ENCODE peak calls at places on chromosomes 7 and 10, in eight cellular contexts. J is left ventricle myocardium inferior; D is CD8-positive, alpha-beta T cell; N is adrenal gland; R is tibial nerve; H is fibroblast of lung; K is hepatocyte; U is A549. G is an unnamed sample. For H3K4me1, the result is how much of the 10 kb centered on the place peaks cover.

GRCh38 chr10:56351909-56352630 is 9.0 kb downstream of the ZWINT start:
- DNase-seq in J (no peak), D (no peak), N (no peak), R (no peak), H (no peak), K (no peak), U (no peak), G (no peak)

GRCh38 chr7:82257118-82257695 is 186.4 kb downstream of the CACNA2D1 start:
- DNase-seq in J (no peak), D (no peak), N (no peak), R (no peak), H (no peak), K (no peak), U (no peak), G (no peak)

GRCh38 chr10:74432841-74433594 is 282.0 kb downstream of the ADK start:
- DNase-seq in J (no peak), D (no peak), N (no peak), R (no peak), H (peak), K (peak), U (peak), G (peak)

GRCh38 chr10:108421256-108421655 is 1256.8 kb upstream of the SORCS1 start:
- DNase-seq in J (no peak), D (no peak), N (no peak), R (no peak), H (no peak), K (peak), U (no peak), G (peak)

GRCh38 chr10:95756061-95756751 is at the start of gene ENTPD1:
- DNase-seq in J (no peak), D (no peak), N (peak), R (no peak), H (no peak), K (no peak), U (no peak), G (peak)

GRCh38 chr7:50389961-50390360 is 60.2 kb downstream of the FIGNL1 start:
- DNase-seq in J (no peak), D (no peak), N (no peak), R (no peak), H (no peak), K (no peak), U (no peak), G (no peak)

GRCh38 chr10:29948971-29949370 is 110.4 kb downstream of the JCAD start:
- DNase-seq in J (no peak), D (no peak), N (no peak), R (no peak), H (no peak), K (no peak), U (no peak), G (no peak)

GRCh38 chr7:112431803-112432202 is 18.5 kb upstream of the IFRD1 start:
- DNase-seq in J (no peak), D (no peak), N (no peak), R (no peak), H (no peak), K (no peak), U (no peak), G (no peak)

GRCh38 chr10:131814567-131815290 is 86.1 kb upstream of the PPP2R2D start:
- DNase-seq in J (no peak), D (no peak), N (peak), R (no peak), H (no peak), K (no peak), U (no peak), G (no peak)

GRCh38 chr7:40827217-40828085 is 692.6 kb downstream of the SUGCT start:
- DNase-seq in J (no peak), D (no peak), N (no peak), R (no peak), H (peak), K (peak), U (no peak), G (no peak)

GRCh38 chr7:106365252-106366005 is 80.6 kb upstream of the NAMPT start:
- DNase-seq in J (no peak), D (no peak), N (no peak), R (no peak), H (no peak), K (peak), U (peak), G (no peak)

GRCh38 chr10:24465124-24465874 is 256.4 kb downstream of the KIAA1217 start:
- DNase-seq in J (no peak), D (no peak), N (no peak), R (no peak), H (peak), K (peak), U (no peak), G (peak)

GRCh38 chr10:24503627-24504320 is 219.9 kb downstream of the ARHGAP21 start:
- DNase-seq in J (no peak), D (no peak), N (peak), R (no peak), H (peak), K (peak), U (peak), G (peak)

GRCh38 chr7:118185163-118185860 is 1.3 kb downstream of the LSM8 start:
- DNase-seq in J (no peak), D (no peak), N (no peak), R (no peak), H (peak), K (no peak), U (no peak), G (no peak)

GRCh38 chr10:34124522-34125035 is 690.5 kb downstream of the PARD3 start:
- DNase-seq in J (no peak), D (no peak), N (peak), R (no peak), H (peak), K (peak), U (peak), G (peak)

GRCh38 chr10:92914478-92915066 is 66.3 kb downstream of the EXOC6 start:
- DNase-seq in J (no peak), D (peak), N (peak), R (no peak), H (peak), K (peak), U (peak), G (peak)

GRCh38 chr7:379456-380225 is 89.7 kb downstream of the FOXL3 start:
- DNase-seq in J (no peak), D (no peak), N (no peak), R (no peak), H (no peak), K (no peak), U (no peak), G (no peak)

GRCh38 chr7:123871998-123872867 is 27.3 kb downstream of the HYAL4 start:
- DNase-seq in J (no peak), D (no peak), N (peak), R (no peak), H (peak), K (peak), U (peak), G (peak)

GRCh38 chr10:58661336-58661735 is 148.7 kb downstream of the BICC1 start:
- DNase-seq in J (no peak), D (no peak), N (no peak), R (no peak), H (peak), K (no peak), U (no peak), G (no peak)

GRCh38 chr7:41629711-41630111 is 73.2 kb downstream of the INHBA start:
- DNase-seq in J (no peak), D (no peak), N (no peak), R (no peak), H (peak), K (no peak), U (no peak), G (no peak)

GRCh38 chr10:97321807-97322195 is 2.7 kb downstream of the FRAT1 start:
- DNase-seq in J (no peak), D (no peak), N (no peak), R (no peak), H (no peak), K (no peak), U (no peak), G (no peak)

GRCh38 chr7:194257-194995 is 2.1 kb downstream of the FAM20C start:
- DNase-seq in J (no peak), D (no peak), N (no peak), R (no peak), H (peak), K (peak), U (no peak), G (peak)

GRCh38 chr10:110659558-110659957 is 15.4 kb downstream of the RBM20 start:
- DNase-seq in J (no peak), D (no peak), N (no peak), R (no peak), H (no peak), K (no peak), U (no peak), G (no peak)

GRCh38 chr7:95691464-95691863 is 80.9 kb upstream of the DYNC1I1 start:
- DNase-seq in J (no peak), D (no peak), N (no peak), R (no peak), H (no peak), K (no peak), U (no peak), G (no peak)

GRCh38 chr7:87876759-87877234 is 504 bp downstream of the DBF4 start:
- DNase-seq in J (peak), D (peak), N (peak), R (peak), H (peak), K (peak), U (peak), G (peak)

GRCh38 chr10:18479502-18479901 is 171.9 kb downstream of the NSUN6 start:
- DNase-seq in J (no peak), D (no peak), N (no peak), R (no peak), H (no peak), K (no peak), U (no peak), G (no peak)

GRCh38 chr10:62019013-62019684 is 117.7 kb downstream of the ARID5B start:
- DNase-seq in J (no peak), D (no peak), N (no peak), R (no peak), H (peak), K (no peak), U (no peak), G (no peak)

GRCh38 chr7:116953727-116954442 is 584 bp downstream of the ST7 start:
- DNase-seq in J (peak), D (peak), N (peak), R (peak), H (peak), K (peak), U (peak), G (peak)

GRCh38 chr7:142496545-142496991 is 238.7 kb upstream of the PRSS58 start:
- DNase-seq in J (no peak), D (no peak), N (no peak), R (no peak), H (peak), K (peak), U (peak), G (peak)

GRCh38 chr7:114852275-114852674 is 69.6 kb upstream of the MDFIC start:
- DNase-seq in J (no peak), D (no peak), N (no peak), R (no peak), H (no peak), K (no peak), U (no peak), G (no peak)

GRCh38 chr7:69467826-69468225 is 130.4 kb upstream of the AUTS2 start:
- DNase-seq in J (no peak), D (no peak), N (no peak), R (no peak), H (peak), K (no peak), U (peak), G (peak)

GRCh38 chr10:118983263-118983662 is 46.3 kb upstream of the NANOS1 start:
- DNase-seq in J (no peak), D (no peak), N (no peak), R (no peak), H (peak), K (no peak), U (no peak), G (no peak)

GRCh38 chr10:132166216-132166950 is 20.4 kb upstream of the DPYSL4 start:
- DNase-seq in J (no peak), D (no peak), N (no peak), R (no peak), H (no peak), K (no peak), U (no peak), G (no peak)

GRCh38 chr10:11265486-11265885 is 247.8 kb downstream of the CELF2 start:
- DNase-seq in J (no peak), D (no peak), N (no peak), R (no peak), H (no peak), K (no peak), U (no peak), G (no peak)

GRCh38 chr10:11263039-11263345 is 245.3 kb downstream of the CELF2 start:
- DNase-seq in J (no peak), D (no peak), N (no peak), R (no peak), H (no peak), K (no peak), U (no peak), G (no peak)

GRCh38 chr10:11262210-11263038 is 244.8 kb downstream of the CELF2 start:
- DNase-seq in J (no peak), D (no peak), N (no peak), R (no peak), H (no peak), K (no peak), U (no peak), G (no peak)

GRCh38 chr10:11263767-11264166 is 246.1 kb downstream of the CELF2 start:
- DNase-seq in J (no peak), D (no peak), N (no peak), R (no peak), H (no peak), K (no peak), U (no peak), G (no peak)

GRCh38 chr10:11264481-11265044 is 246.9 kb downstream of the CELF2 start:
- DNase-seq in J (no peak), D (no peak), N (no peak), R (no peak), H (no peak), K (no peak), U (no peak), G (no peak)
- H3K4me1 ChIP-seq in J (half or more), D (under half), N (under half), R (under half), H (under half), K (under half), U (under half), G (under half)

GRCh38 chr7:47614450-47614849 is 32.5 kb upstream of the TNS3 start:
- DNase-seq in J (no peak), D (no peak), N (no peak), R (no peak), H (no peak), K (no peak), U (no peak), G (no peak)

GRCh38 chr7:47619806-47620205 is 37.9 kb upstream of the TNS3 start:
- DNase-seq in J (no peak), D (no peak), N (no peak), R (no peak), H (no peak), K (no peak), U (no peak), G (no peak)

GRCh38 chr7:47621985-47622561 is 40.2 kb upstream of the TNS3 start:
- DNase-seq in J (no peak), D (no peak), N (no peak), R (no peak), H (no peak), K (no peak), U (no peak), G (no peak)

GRCh38 chr7:47621347-47621746 is 39.4 kb upstream of the TNS3 start:
- DNase-seq in J (no peak), D (no peak), N (no peak), R (no peak), H (no peak), K (no peak), U (no peak), G (no peak)

GRCh38 chr7:47617131-47617530 is 35.2 kb upstream of the TNS3 start:
- DNase-seq in J (no peak), D (no peak), N (no peak), R (no peak), H (no peak), K (no peak), U (no peak), G (no peak)
- H3K27ac ChIP-seq in J (no peak), D (no peak), N (no peak), R (no peak), H (no peak), K (no peak), U (peak), G (no peak)

GRCh38 chr7:74174606-74175082 is 488 bp downstream of the EIF4H start:
- DNase-seq in J (peak), D (peak), N (peak), R (no peak), H (peak), K (peak), U (peak), G (peak)
- H3K4me1 ChIP-seq in J (half or more), D (half or more), N (under half), R (under half), H (under half), K (under half), U (under half), G (under half)

DNA sequence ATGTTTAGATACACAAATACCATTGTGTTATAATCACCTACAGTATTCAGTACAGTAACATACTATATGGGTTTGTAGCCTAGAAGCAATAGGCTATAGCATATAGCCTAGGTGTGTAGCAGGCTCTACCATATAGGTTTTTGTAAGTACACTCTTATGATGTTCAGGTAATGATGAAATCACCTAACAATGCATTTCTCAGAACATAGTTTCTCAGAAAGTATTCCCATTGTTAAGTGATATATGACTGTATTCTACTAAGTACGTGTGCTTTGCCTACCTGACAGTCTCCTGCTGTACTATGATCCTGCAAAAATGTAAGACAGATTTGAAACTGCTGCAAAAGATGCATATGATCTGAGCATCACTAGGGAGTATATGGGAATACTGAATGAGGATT is 137.9 kb downstream of the JAZF1 start:
- DNase-seq in J (no peak), D (no peak), N (no peak), R (no peak), H (no peak), K (no peak), U (no peak), G (no peak)
- H3K27ac ChIP-seq in J (no peak), D (no peak), N (no peak), R (no peak), H (no peak), K (no peak), U (peak), G (no peak)

DNA sequence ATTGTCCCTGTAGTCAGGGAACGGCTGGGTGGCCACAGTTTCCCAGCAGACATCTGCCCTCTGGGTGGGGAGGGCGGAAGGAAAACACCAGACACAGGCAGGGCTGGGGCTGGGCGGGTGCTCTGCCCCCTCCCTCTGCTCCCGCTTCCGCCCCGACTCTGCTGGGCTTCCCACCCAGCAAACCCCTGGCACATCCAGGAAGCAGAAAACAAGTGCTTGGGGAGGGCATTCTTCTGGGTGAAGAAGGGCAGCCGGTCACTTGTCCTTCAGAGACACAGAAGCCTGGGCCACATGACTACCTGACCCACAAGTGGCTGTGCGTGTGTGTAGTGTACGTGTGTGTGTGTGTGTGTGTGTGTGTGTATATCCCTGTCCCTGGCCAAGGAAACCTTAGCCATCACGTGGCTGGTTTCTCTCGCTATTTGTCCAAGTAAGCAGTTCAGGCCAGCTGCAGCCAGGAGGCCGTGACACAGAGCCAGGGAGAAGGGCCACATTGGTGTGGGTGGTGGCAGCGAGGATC is 77.9 kb downstream of the ZMIZ1 start:
- DNase-seq in J (peak), D (no peak), N (peak), R (peak), H (no peak), K (no peak), U (no peak), G (no peak)
- H3K4me1 ChIP-seq in J (half or more), D (half or more), N (half or more), R (under half), H (half or more), K (under half), U (half or more), G (half or more)

GRCh38 chr7:133613250-133613649 is 360.4 kb downstream of the EXOC4 start:
- DNase-seq in J (no peak), D (no peak), N (no peak), R (no peak), H (no peak), K (no peak), U (no peak), G (no peak)

GRCh38 chr7:133619491-133619890 is 366.6 kb downstream of the EXOC4 start:
- DNase-seq in J (no peak), D (no peak), N (no peak), R (no peak), H (no peak), K (no peak), U (no peak), G (no peak)

GRCh38 chr7:133618970-133619369 is 366.1 kb downstream of the EXOC4 start:
- DNase-seq in J (no peak), D (no peak), N (no peak), R (no peak), H (no peak), K (no peak), U (no peak), G (no peak)

GRCh38 chr7:133611955-133612354 is 359.1 kb downstream of the EXOC4 start:
- DNase-seq in J (no peak), D (no peak), N (no peak), R (no peak), H (no peak), K (no peak), U (no peak), G (no peak)

GRCh38 chr7:133614251-133614650 is 361.4 kb downstream of the EXOC4 start:
- DNase-seq in J (no peak), D (no peak), N (no peak), R (no peak), H (peak), K (no peak), U (no peak), G (no peak)
- H3K27ac ChIP-seq in J (no peak), D (no peak), N (no peak), R (no peak), H (no peak), K (no peak), U (no peak), G (no peak)

DNA sequence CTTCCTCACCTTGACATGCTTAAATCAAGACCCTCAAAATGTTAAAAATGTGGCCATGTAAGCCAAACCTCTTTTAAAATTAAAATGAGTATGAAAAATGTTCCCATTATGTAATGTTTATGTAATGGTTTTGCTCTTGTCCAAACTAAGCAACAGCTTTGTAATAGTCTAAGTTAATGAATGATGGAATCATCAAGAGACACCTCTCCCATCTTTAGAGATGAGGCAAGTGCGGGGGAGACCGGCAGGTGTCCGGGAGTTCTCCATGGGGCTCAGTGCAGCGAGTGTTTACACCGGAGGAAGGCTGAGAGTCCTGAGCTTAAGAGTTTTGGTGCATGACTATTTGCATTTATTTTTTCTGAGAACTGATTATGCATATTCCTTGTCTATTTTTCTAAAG is 384.9 kb upstream of the RNF32 start:
- DNase-seq in J (no peak), D (no peak), N (no peak), R (no peak), H (no peak), K (no peak), U (no peak), G (no peak)
- H3K4me1 ChIP-seq in J (under half), D (under half), N (under half), R (under half), H (under half), K (under half), U (under half), G (under half)